ENCODE peak calls at places on chromosomes 7 and 10, in ten cellular contexts. O is upper lobe of right lung, W is left ventricle myocardium inferior, A is HCT116, S is sigmoid colon, V is right lobe of liver, C is Panc1, Z is neuronal stem cell, F is heart left ventricle, T is esophagus squamous epithelium. Y is an unnamed sample. For H3K4me1 and H3K36me3, the result is how much of the 10 kb centered on the place peaks cover.

GRCh38 chr7:85078181-85078580 is 108.7 kb downstream of the SEMA3D start:
- DNase-seq in O (no peak), W (no peak), A (no peak), S (no peak), V (no peak), C (no peak), Z (no peak), F (no peak), T (no peak), Y (no peak)

GRCh38 chr7:127648986-127649385 is 3.0 kb upstream of the SND1 start:
- DNase-seq in O (no peak), W (no peak), A (no peak), S (no peak), V (no peak), C (no peak), Z (no peak), F (no peak), T (no peak), Y (no peak)

GRCh38 chr10:89669985-89670384 is 24.9 kb upstream of the PANK1 start:
- DNase-seq in O (no peak), W (no peak), A (no peak), S (no peak), V (no peak), C (no peak), Z (no peak), F (no peak), T (no peak), Y (no peak)

GRCh38 chr10:89670926-89671325 is 25.9 kb upstream of the PANK1 start:
- DNase-seq in O (no peak), W (no peak), A (no peak), S (no peak), V (no peak), C (no peak), Z (no peak), F (no peak), T (no peak), Y (no peak)

GRCh38 chr10:91191581-91191919 is 28.9 kb upstream of the PCGF5 start:
- DNase-seq in O (no peak), W (no peak), A (no peak), S (no peak), V (no peak), C (no peak), Z (no peak), F (no peak), T (no peak), Y (no peak)

GRCh38 chr7:31476073-31476745 is 37.7 kb upstream of the ITPRID1 start:
- DNase-seq in O (no peak), W (no peak), A (no peak), S (no peak), V (no peak), C (no peak), Z (no peak), F (no peak), T (no peak), Y (no peak)

GRCh38 chr10:88117869-88118632 is 254.6 kb downstream of the PTEN start:
- DNase-seq in O (no peak), W (no peak), A (peak), S (no peak), V (no peak), C (no peak), Z (no peak), F (no peak), T (no peak), Y (no peak)

GRCh38 chr10:82981137-82981723 is 1106.2 kb downstream of the NRG3 start:
- DNase-seq in O (no peak), W (no peak), A (no peak), S (no peak), V (no peak), C (no peak), Z (no peak), F (no peak), T (no peak), Y (no peak)

GRCh38 chr7:138553805-138554204 is 93.7 kb downstream of the TRIM24 start:
- DNase-seq in O (no peak), W (no peak), A (no peak), S (no peak), V (no peak), C (no peak), Z (no peak), F (no peak), T (no peak), Y (no peak)

GRCh38 chr10:22252801-22253577 is 35.2 kb upstream of the EBLN1 start:
- DNase-seq in O (peak), W (peak), A (no peak), S (peak), V (peak), C (no peak), Z (peak), F (peak), T (no peak), Y (peak)

GRCh38 chr7:127803626-127804025 is 151.6 kb downstream of the SND1 start:
- DNase-seq in O (no peak), W (no peak), A (no peak), S (no peak), V (no peak), C (no peak), Z (no peak), F (no peak), T (no peak), Y (no peak)

GRCh38 chr10:14592566-14592965 is 182.1 kb downstream of the FAM107B start:
- DNase-seq in O (no peak), W (no peak), A (no peak), S (no peak), V (no peak), C (no peak), Z (no peak), F (no peak), T (no peak), Y (no peak)

GRCh38 chr7:68770649-68771048 is 827.6 kb upstream of the AUTS2 start:
- DNase-seq in O (no peak), W (peak), A (no peak), S (no peak), V (no peak), C (no peak), Z (no peak), F (peak), T (no peak), Y (no peak)

GRCh38 chr10:124641282-124642075 is 102.7 kb downstream of the FAM53B start:
- DNase-seq in O (no peak), W (peak), A (no peak), S (peak), V (no peak), C (no peak), Z (no peak), F (no peak), T (peak), Y (no peak)

GRCh38 chr7:137992738-137993394 is 9.0 kb downstream of the CREB3L2 start:
- DNase-seq in O (no peak), W (peak), A (no peak), S (peak), V (no peak), C (no peak), Z (no peak), F (no peak), T (no peak), Y (no peak)

GRCh38 chr10:22825841-22826240 is 102.0 kb upstream of the ARMC3 start:
- DNase-seq in O (no peak), W (peak), A (peak), S (no peak), V (no peak), C (no peak), Z (no peak), F (no peak), T (no peak), Y (no peak)

GRCh38 chr7:43123457-43123856 is 11.0 kb downstream of the HECW1 start:
- DNase-seq in O (no peak), W (no peak), A (no peak), S (no peak), V (no peak), C (no peak), Z (no peak), F (no peak), T (no peak), Y (no peak)

GRCh38 chr7:102146989-102147388 is 139.7 kb upstream of the SH2B2 start:
- DNase-seq in O (no peak), W (peak), A (no peak), S (no peak), V (no peak), C (no peak), Z (no peak), F (no peak), T (no peak), Y (no peak)

GRCh38 chr7:24978837-24979469 is 1.0 kb downstream of the OSBPL3 start:
- DNase-seq in O (peak), W (no peak), A (no peak), S (peak), V (peak), C (no peak), Z (no peak), F (no peak), T (no peak), Y (no peak)

GRCh38 chr7:121002755-121003114 is 14.2 kb downstream of the CPED1 start:
- DNase-seq in O (no peak), W (no peak), A (no peak), S (no peak), V (no peak), C (no peak), Z (no peak), F (no peak), T (no peak), Y (no peak)

GRCh38 chr10:71750124-71750841 is 23.0 kb downstream of the VSIR start:
- DNase-seq in O (no peak), W (no peak), A (no peak), S (no peak), V (peak), C (no peak), Z (no peak), F (peak), T (no peak), Y (no peak)

GRCh38 chr10:91137822-91138221 is 82.6 kb upstream of the PCGF5 start:
- DNase-seq in O (no peak), W (no peak), A (no peak), S (no peak), V (no peak), C (no peak), Z (no peak), F (no peak), T (no peak), Y (no peak)

GRCh38 chr7:23491502-23491901 is 21.2 kb upstream of the IGF2BP3 start:
- DNase-seq in O (no peak), W (no peak), A (no peak), S (no peak), V (no peak), C (no peak), Z (no peak), F (no peak), T (no peak), Y (no peak)

GRCh38 chr10:32338262-32338661 is 8.7 kb downstream of the EPC1 start:
- DNase-seq in O (no peak), W (no peak), A (no peak), S (no peak), V (no peak), C (no peak), Z (no peak), F (no peak), T (no peak), Y (no peak)

GRCh38 chr10:32337343-32337742 is 9.6 kb downstream of the EPC1 start:
- DNase-seq in O (no peak), W (no peak), A (no peak), S (no peak), V (no peak), C (no peak), Z (no peak), F (no peak), T (no peak), Y (no peak)

GRCh38 chr10:32332299-32332750 is 14.6 kb downstream of the EPC1 start:
- DNase-seq in O (no peak), W (no peak), A (no peak), S (no peak), V (no peak), C (no peak), Z (no peak), F (no peak), T (no peak), Y (no peak)

GRCh38 chr10:32331606-32332005 is 15.4 kb downstream of the EPC1 start:
- DNase-seq in O (no peak), W (no peak), A (no peak), S (no peak), V (no peak), C (no peak), Z (no peak), F (no peak), T (no peak), Y (no peak)

DNA sequence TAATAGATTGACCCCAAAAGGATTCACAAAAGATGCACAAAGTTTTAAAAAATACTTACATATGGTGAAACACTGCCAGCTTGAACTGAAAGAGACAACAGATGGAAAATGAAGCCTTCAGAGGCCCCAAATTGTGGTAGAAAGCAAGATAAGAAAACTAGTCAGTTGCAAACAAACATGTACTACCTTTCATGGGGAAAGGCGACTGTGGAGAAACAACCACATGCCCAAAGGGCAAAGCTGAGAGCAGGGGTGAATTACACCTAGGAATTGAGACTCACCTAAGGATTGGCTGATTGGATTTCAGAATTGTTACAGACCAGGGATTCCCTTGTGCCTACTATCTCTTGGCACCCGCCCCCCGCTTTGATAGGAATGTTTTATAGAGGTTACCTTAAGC is 13.1 kb downstream of the EPC1 start:
- DNase-seq in O (no peak), W (no peak), A (no peak), S (no peak), V (no peak), C (no peak), Z (no peak), F (no peak), T (no peak), Y (no peak)
- H3K4me1 ChIP-seq in O (half or more), W (half or more), A (under half), S (half or more), V (under half), C (under half), Z (under half), F (half or more), T (under half), Y (under half)

GRCh38 chr7:149584530-149584929 is 86.9 kb upstream of the ZNF746 start:
- DNase-seq in O (no peak), W (no peak), A (no peak), S (no peak), V (no peak), C (no peak), Z (no peak), F (no peak), T (no peak), Y (no peak)

GRCh38 chr7:149588930-149589329 is 91.3 kb upstream of the ZNF746 start:
- DNase-seq in O (no peak), W (no peak), A (no peak), S (no peak), V (no peak), C (no peak), Z (no peak), F (no peak), T (no peak), Y (no peak)

GRCh38 chr7:149587331-149587645 is 89.7 kb upstream of the ZNF746 start:
- DNase-seq in O (no peak), W (no peak), A (no peak), S (no peak), V (no peak), C (no peak), Z (no peak), F (no peak), T (no peak), Y (no peak)

GRCh38 chr7:149580328-149580727 is 82.7 kb upstream of the ZNF746 start:
- DNase-seq in O (no peak), W (no peak), A (no peak), S (no peak), V (no peak), C (no peak), Z (no peak), F (no peak), T (no peak), Y (no peak)

GRCh38 chr7:149584009-149584408 is 86.4 kb upstream of the ZNF746 start:
- DNase-seq in O (no peak), W (no peak), A (no peak), S (no peak), V (no peak), C (no peak), Z (no peak), F (no peak), T (no peak), Y (no peak)
- H3K36me3 ChIP-seq in O (under half), W (half or more), A (under half), S (under half), V (under half), C (under half), Z (half or more), F (half or more), T (under half), Y (under half)

DNA sequence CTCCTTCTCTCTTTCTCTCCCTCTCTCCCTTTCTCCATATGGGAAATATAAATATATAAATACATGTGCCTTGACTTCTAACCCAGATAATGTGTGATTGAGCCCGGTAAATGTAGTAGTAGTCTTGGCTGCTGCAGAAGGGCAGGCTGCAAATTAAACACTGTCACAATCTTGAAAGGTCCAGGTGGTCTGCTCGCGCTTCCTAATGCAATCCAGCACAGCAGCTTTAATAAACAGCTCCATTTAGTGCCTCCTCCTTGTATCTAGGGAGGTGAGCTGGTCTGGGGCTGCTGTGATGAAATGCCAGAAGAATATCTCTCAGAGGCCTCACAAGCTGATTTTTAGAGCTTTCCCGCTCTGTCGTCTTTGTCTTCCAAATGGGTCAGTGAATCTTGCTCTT is 765 bp downstream of the POU6F2 start:
- DNase-seq in O (no peak), W (no peak), A (no peak), S (no peak), V (no peak), C (no peak), Z (no peak), F (no peak), T (no peak), Y (no peak)
- H3K27ac ChIP-seq in O (no peak), W (no peak), A (no peak), S (no peak), V (no peak), C (no peak), Z (no peak), F (no peak), T (no peak), Y (no peak)

DNA sequence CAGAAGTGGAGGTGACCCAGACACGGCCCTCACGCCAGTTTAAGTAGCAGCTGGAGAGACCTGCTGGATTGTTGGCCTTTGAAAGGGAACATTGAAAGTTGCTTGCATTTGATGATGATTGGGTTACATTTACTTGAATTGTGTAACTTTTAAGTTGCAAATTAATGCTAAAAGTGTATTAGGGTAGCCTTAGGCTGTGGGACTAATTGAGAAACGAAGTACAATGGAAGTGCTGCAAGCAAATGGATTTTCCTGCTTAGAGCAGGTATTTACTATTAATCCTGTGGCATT is 25.7 kb downstream of the CDK14 start:
- DNase-seq in O (no peak), W (no peak), A (no peak), S (no peak), V (no peak), C (no peak), Z (no peak), F (no peak), T (no peak), Y (no peak)
- H3K4me1 ChIP-seq in O (under half), W (half or more), A (under half), S (under half), V (under half), C (under half), Z (under half), F (under half), T (under half), Y (under half)

DNA sequence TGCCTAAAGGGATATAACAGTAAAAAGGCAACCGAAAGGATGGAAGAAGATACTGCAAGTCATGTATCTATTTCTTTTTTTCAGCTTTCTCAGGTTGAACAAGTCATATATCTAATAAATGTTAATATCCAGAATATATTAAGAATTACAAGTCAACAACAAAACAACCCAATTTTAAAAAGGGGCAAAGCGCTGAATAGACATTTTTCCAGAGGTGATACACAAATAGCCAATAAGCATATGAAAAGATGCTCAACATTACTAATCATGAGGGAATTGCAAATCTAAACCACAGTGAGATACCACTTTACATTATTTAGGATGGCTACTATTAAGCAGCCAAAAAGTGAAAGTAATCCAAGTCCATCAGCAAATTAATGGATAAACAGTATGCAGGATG is 23.0 kb downstream of the DBF4 start:
- DNase-seq in O (no peak), W (no peak), A (no peak), S (no peak), V (no peak), C (no peak), Z (no peak), F (no peak), T (no peak), Y (no peak)
- H3K36me3 ChIP-seq in O (under half), W (under half), A (under half), S (under half), V (under half), C (half or more), Z (half or more), F (under half), T (under half), Y (under half)

GRCh38 chr7:30471205-30471604 is 7.4 kb downstream of the NOD1 start:
- DNase-seq in O (no peak), W (no peak), A (no peak), S (peak), V (no peak), C (no peak), Z (no peak), F (no peak), T (no peak), Y (no peak)

GRCh38 chr7:30469303-30469702 is 9.3 kb downstream of the NOD1 start:
- DNase-seq in O (peak), W (peak), A (peak), S (peak), V (no peak), C (no peak), Z (peak), F (peak), T (no peak), Y (peak)

GRCh38 chr7:30470783-30471182 is 7.8 kb downstream of the NOD1 start:
- DNase-seq in O (no peak), W (no peak), A (no peak), S (peak), V (no peak), C (no peak), Z (no peak), F (no peak), T (no peak), Y (no peak)

GRCh38 chr7:30468791-30469190 is 9.8 kb downstream of the NOD1 start:
- DNase-seq in O (no peak), W (no peak), A (no peak), S (peak), V (no peak), C (no peak), Z (no peak), F (no peak), T (no peak), Y (no peak)

DNA sequence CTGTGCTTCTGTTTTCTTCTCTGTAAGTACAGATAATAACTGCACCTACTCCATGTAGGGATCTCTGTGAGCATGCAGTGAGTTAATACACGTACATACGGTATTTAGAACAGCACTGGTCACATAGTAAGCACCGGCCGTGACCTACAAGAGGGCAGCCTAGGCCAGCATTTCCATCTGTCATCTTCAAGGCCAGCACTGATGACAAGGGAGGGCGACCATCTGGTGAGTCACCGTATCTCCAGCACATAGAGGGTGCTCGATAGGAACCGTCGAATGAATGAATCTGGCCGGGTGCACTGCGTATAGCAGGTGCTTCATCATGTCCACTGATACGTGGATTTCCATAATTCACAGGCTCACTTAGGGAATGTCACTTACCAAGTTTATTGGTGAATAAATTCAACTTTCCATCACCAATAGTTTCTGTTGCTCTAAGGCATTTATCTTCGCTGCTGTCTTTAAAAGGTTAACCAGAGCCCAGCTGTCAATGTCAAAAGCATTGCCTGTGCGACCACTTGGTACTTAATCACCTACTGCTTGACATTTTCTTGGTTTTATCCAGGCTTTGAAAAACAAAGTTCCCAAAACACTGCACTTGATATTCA is 8.3 kb downstream of the NOD1 start:
- DNase-seq in O (no peak), W (peak), A (no peak), S (peak), V (no peak), C (no peak), Z (no peak), F (no peak), T (no peak), Y (peak)
- H3K27ac ChIP-seq in O (peak), W (peak), A (no peak), S (peak), V (peak), C (no peak), Z (no peak), F (peak), T (peak), Y (peak)